ENCODE peak calls at places on chromosomes 13 and 19, in seven cellular contexts. B, W, O, F, Q, V and I are unnamed samples.

GRCh38 chr13:32804673-32805260 is 211.5 kb upstream of the KL start:
- DNase-seq in F (no peak), W (no peak), V (peak), B (peak), O (no peak), Q (no peak), I (no peak)

GRCh38 chr13:46648166-46648607 is 95.2 kb downstream of the LRCH1 start:
- DNase-seq in W (no peak), V (peak), F (no peak), O (no peak), B (peak), Q (peak), I (peak)

GRCh38 chr13:37414667-37415066 is 183.9 kb downstream of the POSTN start:
- DNase-seq in Q (peak), O (peak), B (no peak), W (no peak), F (peak), V (no peak), I (no peak)

GRCh38 chr19:6718741-6719539 is 1.5 kb downstream of the C3 start:
- DNase-seq in W (no peak), V (peak), O (no peak), Q (peak), B (no peak), F (peak), I (peak)

GRCh38 chr19:43519436-43520088 is 7.4 kb downstream of the ETHE1 start:
- DNase-seq in W (peak), O (peak), V (peak), Q (peak), F (peak), B (peak), I (peak)

GRCh38 chr19:33496496-33496895 is 25.1 kb downstream of the PEPD start:
- DNase-seq in V (no peak), B (no peak), O (no peak), F (no peak), W (no peak), Q (no peak), I (no peak)

GRCh38 chr19:46862504-46862835 is 1.7 kb downstream of the ARHGAP35 start:
- DNase-seq in V (peak), B (no peak), O (no peak), F (no peak), Q (no peak), W (no peak), I (no peak)

GRCh38 chr19:35015576-35016351 is 14.5 kb upstream of the SCN1B start:
- DNase-seq in V (peak), Q (no peak), O (no peak), B (peak), F (no peak), W (no peak), I (no peak)

GRCh38 chr19:55484571-55485438 is at the start of gene NAT14:
- DNase-seq in O (peak), V (peak), F (peak), B (peak), Q (peak), W (peak), I (peak)

GRCh38 chr19:47613165-47614146 is 4.5 kb downstream of the BICRA start:
- DNase-seq in B (peak), F (peak), Q (peak), O (peak), V (peak), W (peak), I (peak)

GRCh38 chr13:111946214-111946613 is 120.7 kb upstream of the SOX1 start:
- DNase-seq in W (peak), F (no peak), V (no peak), Q (no peak), O (no peak), B (no peak), I (no peak)

GRCh38 chr13:111046590-111047141 is 68.4 kb upstream of the ARHGEF7 start:
- DNase-seq in Q (no peak), B (peak), F (no peak), V (peak), W (no peak), O (no peak), I (peak)

GRCh38 chr13:58056411-58056810 is 424.9 kb downstream of the PCDH17 start:
- DNase-seq in O (no peak), W (no peak), V (no peak), F (no peak), Q (peak), B (no peak), I (no peak)

GRCh38 chr13:100513171-100513570 is 75.4 kb downstream of the GGACT start:
- DNase-seq in O (no peak), Q (no peak), B (no peak), F (no peak), V (no peak), W (no peak), I (no peak)
- H3K4me2 ChIP-seq in O (no peak), Q (no peak), B (no peak), F (no peak), V (no peak), W (no peak), I (no peak)

GRCh38 chr19:51382004-51382403 is 5.8 kb downstream of the LIM2 start:
- DNase-seq in F (no peak), O (no peak), Q (no peak), B (no peak), V (no peak), W (no peak), I (no peak)

GRCh38 chr19:51372649-51373504 is at the start of gene NKG7:
- DNase-seq in B (no peak), V (no peak), O (no peak), F (no peak), W (no peak), Q (no peak), I (no peak)

GRCh38 chr19:51380379-51380778 is 7.4 kb downstream of the LIM2 start:
- DNase-seq in O (no peak), V (no peak), F (no peak), Q (no peak), B (no peak), W (no peak), I (no peak)

GRCh38 chr19:51375504-51376221 is 3.2 kb upstream of the NKG7 start:
- DNase-seq in O (no peak), V (no peak), F (no peak), B (no peak), W (no peak), Q (no peak), I (no peak)

GRCh38 chr19:51377422-51377821 is 5.0 kb upstream of the NKG7 start:
- DNase-seq in O (no peak), V (no peak), Q (no peak), B (no peak), W (no peak), F (no peak), I (no peak)
- H4K8ac ChIP-seq in O (no peak), V (no peak), Q (no peak), B (no peak), W (no peak), F (no peak), I (no peak)

GRCh38 chr13:98174321-98174720 is 2.7 kb downstream of the RNF113B start:
- DNase-seq in W (no peak), B (no peak), V (no peak), Q (no peak), O (no peak), F (no peak), I (no peak)
- H2BK5ac ChIP-seq in W (no peak), B (peak), V (peak), Q (no peak), O (no peak), F (no peak), I (no peak)

GRCh38 chr19:10603873-10604459 is 16.9 kb upstream of the AP1M2 start:
- DNase-seq in Q (peak), F (no peak), W (no peak), V (peak), B (no peak), O (no peak), I (peak)

GRCh38 chr19:10603084-10603872 is 16.2 kb upstream of the AP1M2 start:
- DNase-seq in W (peak), O (no peak), V (peak), F (peak), Q (peak), B (no peak), I (peak)

GRCh38 chr19:10601999-10602329 is 14.9 kb upstream of the AP1M2 start:
- DNase-seq in W (no peak), Q (no peak), B (no peak), F (no peak), V (no peak), O (no peak), I (no peak)

GRCh38 chr19:10602330-10603083 is 15.4 kb upstream of the AP1M2 start:
- DNase-seq in W (peak), Q (peak), O (peak), B (peak), F (peak), V (peak), I (no peak)

GRCh38 chr19:10604460-10604980 is 17.4 kb upstream of the AP1M2 start:
- DNase-seq in W (no peak), F (no peak), V (no peak), Q (peak), O (no peak), B (no peak), I (peak)
- H3K4me2 ChIP-seq in W (no peak), F (no peak), V (no peak), Q (no peak), O (no peak), B (no peak), I (no peak)

GRCh38 chr19:39086401-39086800 is 2.2 kb downstream of the ACP7 start:
- DNase-seq in W (no peak), O (no peak), B (no peak), V (no peak), Q (no peak), F (no peak), I (no peak)
- H4K8ac ChIP-seq in W (no peak), O (no peak), B (no peak), V (no peak), Q (no peak), F (no peak), I (no peak)

DNA sequence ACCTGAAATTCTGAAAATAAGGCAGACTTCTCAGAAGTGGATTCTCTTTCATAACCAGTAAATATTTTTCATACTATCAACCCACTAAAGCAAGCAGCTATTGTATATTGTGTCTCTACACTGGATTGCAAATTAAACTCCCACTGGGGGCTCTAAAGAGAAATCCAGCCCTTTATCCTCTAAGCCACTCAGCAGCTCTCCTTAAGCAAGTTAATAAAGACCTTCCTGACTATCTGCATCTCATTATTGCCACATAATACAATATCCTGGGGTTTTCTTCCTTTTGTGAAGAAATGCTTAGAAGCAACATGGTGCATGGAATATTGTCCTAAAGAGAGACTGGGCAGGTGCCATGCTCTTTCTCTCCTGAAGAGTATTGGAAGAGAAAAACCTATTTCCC is 521.3 kb downstream of the MYO16 start:
- DNase-seq in W (no peak), Q (no peak), F (no peak), V (no peak), B (no peak), O (no peak), I (no peak)
- H2BK5ac ChIP-seq in W (no peak), Q (no peak), F (no peak), V (no peak), B (no peak), O (no peak), I (no peak)

GRCh38 chr13:48636550-48636949 is 17.2 kb upstream of the CYSLTR2 start:
- DNase-seq in V (peak), W (no peak), O (no peak), F (no peak), Q (no peak), B (peak), I (no peak)

GRCh38 chr13:48637601-48638000 is 16.1 kb upstream of the CYSLTR2 start:
- DNase-seq in W (no peak), F (no peak), Q (no peak), B (no peak), O (no peak), V (no peak), I (no peak)

GRCh38 chr13:48634631-48635030 is 19.1 kb upstream of the CYSLTR2 start:
- DNase-seq in W (no peak), B (no peak), O (no peak), Q (no peak), F (no peak), V (no peak), I (no peak)

GRCh38 chr13:48633695-48634094 is 20.0 kb upstream of the CYSLTR2 start:
- DNase-seq in Q (no peak), B (no peak), F (no peak), V (no peak), W (no peak), O (no peak), I (no peak)

GRCh38 chr13:48635478-48635877 is 18.3 kb upstream of the CYSLTR2 start:
- DNase-seq in B (no peak), Q (no peak), F (no peak), W (no peak), V (no peak), O (no peak), I (no peak)
- H3K4me2 ChIP-seq in B (no peak), Q (no peak), F (no peak), W (no peak), V (no peak), O (no peak), I (no peak)